ENCODE peak calls at places on chromosomes 2 and 18, in eight cellular contexts. Q is DMS 273 treated with DMSO at 0.1 percent for 48 hours; Z is stimulated activated CD4-positive, alpha-beta T cell treated with anti-CD3 and anti-CD28 coated beads, Interleukin-15, amount 100 ng/mL, for 48 hours; H is stimulated activated CD8-positive, alpha-beta memory T cell treated with anti-CD3 and anti-CD28 coated beads, Interleukin-15, amount 100 ng/mL, for 1 hour; E is right cardiac atrium; C is small intestine; V is lower leg skin; N is GM12892. L is an unnamed sample.
A peak's percentile ranks its signal among the peaks of the same experiment; 100 is the strongest.

GRCh38 chr2:23497063-23497462 is 112.1 kb downstream of the KLHL29 start:
- DNase-seq in Q (no peak), Z (peak; percentile 24), H (no peak), E (no peak), C (no peak), V (peak; percentile 40), N (no peak), L (no peak)

GRCh38 chr2:4091013-4091412 is 387.6 kb downstream of the DCDC2C start:
- DNase-seq in Q (no peak), Z (no peak), H (no peak), E (no peak), C (no peak), V (no peak), N (no peak), L (no peak)

GRCh38 chr2:196983934-196984333 is 57.4 kb upstream of the PGAP1 start:
- DNase-seq in Q (no peak), Z (no peak), H (no peak), E (no peak), C (no peak), V (no peak), N (no peak), L (no peak)

GRCh38 chr2:215898363-215898762 is 115.0 kb downstream of the MREG start:
- DNase-seq in Q (no peak), Z (no peak), H (no peak), E (no peak), C (no peak), V (no peak), N (no peak), L (no peak)

GRCh38 chr2:191713837-191714236 is 35.9 kb downstream of the NABP1 start:
- DNase-seq in Q (no peak), Z (no peak), H (no peak), E (no peak), C (no peak), V (no peak), N (no peak), L (no peak)

GRCh38 chr2:68236080-68236734 is 16.1 kb downstream of the PPP3R1 start:
- DNase-seq in Q (no peak), Z (no peak), H (no peak), E (no peak), C (no peak), V (no peak), N (no peak), L (no peak)

GRCh38 chr2:12577086-12577485 is 139.7 kb upstream of the TRIB2 start:
- DNase-seq in Q (no peak), Z (no peak), H (no peak), E (no peak), C (no peak), V (no peak), N (no peak), L (no peak)

GRCh38 chr2:216021768-216022167 is 8.4 kb upstream of the MREG start:
- DNase-seq in Q (no peak), Z (no peak), H (no peak), E (no peak), C (no peak), V (no peak), N (no peak), L (no peak)

GRCh38 chr2:52919668-52920067 is 847.9 kb upstream of the CHAC2 start:
- DNase-seq in Q (no peak), Z (no peak), H (no peak), E (no peak), C (peak; percentile 0), V (no peak), N (no peak), L (no peak)

GRCh38 chr2:85327757-85328617 is at the start of gene TGOLN2:
- DNase-seq in Q (peak; percentile 89), Z (peak; percentile 86), H (peak; percentile 93), E (peak; percentile 98), C (peak; percentile 96), V (peak; percentile 90), N (peak; percentile 92), L (peak; percentile 90)

GRCh38 chr18:23998811-23999210 is 15.7 kb upstream of the TTC39C start:
- DNase-seq in Q (no peak), Z (no peak), H (no peak), E (no peak), C (peak; percentile 52), V (no peak), N (no peak), L (no peak)

GRCh38 chr2:19848952-19849351 is 52.8 kb downstream of the TTC32 start:
- DNase-seq in Q (no peak), Z (no peak), H (no peak), E (no peak), C (no peak), V (no peak), N (no peak), L (no peak)

GRCh38 chr2:19667536-19667949 is 234.2 kb downstream of the TTC32 start:
- DNase-seq in Q (no peak), Z (no peak), H (no peak), E (no peak), C (no peak), V (no peak), N (no peak), L (no peak)

GRCh38 chr2:239085201-239085992 is 237.5 kb downstream of the TWIST2 start:
- DNase-seq in Q (no peak), Z (no peak), H (no peak), E (no peak), C (no peak), V (no peak), N (no peak), L (no peak)

GRCh38 chr18:68772268-68772667 is 25.6 kb upstream of the CCDC102B start:
- DNase-seq in Q (no peak), Z (no peak), H (no peak), E (no peak), C (no peak), V (no peak), N (no peak), L (no peak)